ENCODE peak calls at places on chromosomes 16 and 17, in ten cellular contexts. X is activated CD8-positive, alpha-beta memory T cell treated with anti-CD3 and anti-CD28 coated beads for 4 hours; P is effector memory CD4-positive, alpha-beta T cell; J is mammary epithelial cell; Z is renal cortical epithelial cell; W is stimulated activated CD4-positive, alpha-beta T cell treated with anti-CD3 and anti-CD28 coated beads, Interleukin-1b, Interleukin-23, amount 100 ng/mL, for 24 hours; B is psoas muscle; E is effector memory CD8-positive, alpha-beta T cell; C is GM04504; A is skeletal muscle cell. M is an unnamed sample.

GRCh38 chr16:66159987-66160386 is 206.5 kb upstream of the CDH5 start:
- DNase-seq in Z (no peak), J (no peak), X (no peak), W (no peak), B (no peak), E (no peak), A (no peak), P (no peak), C (no peak), M (no peak)

GRCh38 chr16:27526169-27526568 is 23.5 kb downstream of the GTF3C1 start:
- DNase-seq in W (no peak), X (no peak), A (no peak), C (no peak), B (peak; percentile 43), P (no peak), J (no peak), E (no peak), Z (no peak), M (peak; percentile 6)

GRCh38 chr16:19524866-19525723 is 1.4 kb downstream of the CCP110 start:
- DNase-seq in Z (peak; percentile 16), C (no peak), P (no peak), X (no peak), J (peak; percentile 59), A (no peak), B (no peak), W (no peak), E (no peak), M (no peak)

GRCh38 chr17:29060475-29060874 is 17.5 kb downstream of the PIPOX start:
- DNase-seq in A (no peak), C (no peak), Z (no peak), J (no peak), W (no peak), B (no peak), P (no peak), E (no peak), X (no peak), M (no peak)

GRCh38 chr17:33682622-33683021 is 389.5 kb upstream of the ASIC2 start:
- DNase-seq in Z (no peak), W (no peak), B (no peak), X (no peak), E (no peak), J (no peak), C (no peak), A (no peak), P (no peak), M (no peak)

GRCh38 chr16:85617948-85618347 is 4.8 kb downstream of the GSE1 start:
- DNase-seq in E (no peak), C (no peak), Z (no peak), W (no peak), J (no peak), P (no peak), A (no peak), B (no peak), X (no peak), M (no peak)

GRCh38 chr17:48543854-48544355 is 1.0 kb downstream of the HOXB2 start:
- DNase-seq in W (no peak), X (no peak), E (no peak), P (no peak), J (peak; percentile 52), C (no peak), Z (no peak), B (no peak), A (no peak), M (no peak)

GRCh38 chr17:28810437-28810836 is 32.2 kb downstream of the FAM222B start:
- DNase-seq in E (no peak), Z (peak; percentile 11), A (no peak), B (no peak), P (no peak), J (peak; percentile 52), W (no peak), C (no peak), X (no peak), M (no peak)